ENCODE peak calls at places on chromosome 20, in ten cellular contexts. J is CD8-positive, alpha-beta T cell; R is astrocyte of the spinal cord; H is GM12865; P is cardiac muscle cell; M is Caco-2; O is RWPE2; W is lower lobe of right lung; K is GM23338; S is stomach. C is an unnamed sample.

GRCh38 chr20:31704225-31705119 is 18.2 kb downstream of the BCL2L1 start:
- DNase-seq in K (peak), P (peak), R (peak), M (peak), H (no peak), W (peak), O (peak), S (peak), J (no peak), C (no peak)

GRCh38 chr20:34337982-34338756 is 24.9 kb upstream of the ITCH start:
- DNase-seq in S (no peak), P (no peak), W (no peak), J (no peak), M (no peak), O (no peak), H (peak), R (no peak), K (no peak), C (no peak)

GRCh38 chr20:63628246-63628975 is 1.5 kb upstream of the GMEB2 start:
- DNase-seq in S (peak), J (peak), R (peak), W (peak), M (peak), P (peak), K (peak), O (peak), H (peak), C (peak)

GRCh38 chr20:47160992-47161391 is 195.5 kb downstream of the ZMYND8 start:
- DNase-seq in S (no peak), W (no peak), M (no peak), H (no peak), J (no peak), K (no peak), R (no peak), P (no peak), O (no peak), C (no peak)

GRCh38 chr20:47468290-47469050 is 33.2 kb upstream of the NCOA3 start:
- DNase-seq in W (no peak), O (no peak), P (no peak), K (no peak), M (no peak), J (no peak), H (peak), R (no peak), S (peak), C (peak)

GRCh38 chr20:433300-433975 is 25.3 kb downstream of the RBCK1 start:
- DNase-seq in P (no peak), R (no peak), K (no peak), M (no peak), S (no peak), W (no peak), H (peak), O (peak), J (peak), C (no peak)

GRCh38 chr20:53154540-53154939 is 182.4 kb downstream of the TSHZ2 start:
- DNase-seq in K (no peak), H (peak), O (no peak), M (no peak), S (no peak), P (peak), W (no peak), J (no peak), R (peak), C (no peak)

GRCh38 chr20:33914871-33915270 is 78.8 kb upstream of the RALY start:
- DNase-seq in H (peak), J (peak), W (no peak), M (no peak), R (peak), S (no peak), P (peak), O (no peak), K (no peak), C (no peak)

GRCh38 chr20:3659492-3660261 is 3.5 kb downstream of the GFRA4 start:
- DNase-seq in R (no peak), O (no peak), W (no peak), H (peak), S (no peak), J (no peak), M (no peak), K (no peak), P (no peak), C (no peak)

GRCh38 chr20:58054744-58055373 is 173.6 kb downstream of the ANKRD60 start:
- DNase-seq in J (no peak), R (peak), S (no peak), P (peak), H (no peak), M (peak), O (no peak), K (peak), W (no peak), C (peak)

GRCh38 chr20:35007413-35007812 is 51.7 kb downstream of the MYH7B start:
- DNase-seq in O (peak), S (no peak), R (no peak), K (no peak), P (no peak), M (peak), J (no peak), W (no peak), H (no peak), C (no peak)

GRCh38 chr20:10328897-10329255 is 105.1 kb downstream of the MKKS start:
- DNase-seq in J (no peak), K (no peak), S (no peak), P (no peak), M (no peak), H (no peak), O (no peak), R (no peak), W (no peak), C (peak)

GRCh38 chr20:47070176-47070575 is 175.5 kb downstream of the EYA2 start:
- DNase-seq in H (no peak), K (no peak), S (no peak), M (peak), J (no peak), P (peak), W (no peak), O (no peak), R (peak), C (no peak)

GRCh38 chr20:19975901-19976300 is 41.3 kb upstream of the NAA20 start:
- DNase-seq in H (no peak), S (peak), W (no peak), J (no peak), M (no peak), P (peak), R (peak), K (no peak), O (no peak), C (no peak)

GRCh38 chr20:34549291-34549928 is 9.1 kb upstream of the MAP1LC3A start:
- DNase-seq in R (no peak), W (no peak), J (no peak), H (peak), P (peak), O (no peak), K (peak), M (peak), S (no peak), C (no peak)

GRCh38 chr20:60050193-60050960 is 92.2 kb downstream of the CDH26 start:
- DNase-seq in K (peak), H (no peak), R (no peak), M (peak), P (no peak), J (no peak), S (peak), W (no peak), O (peak), C (no peak)
- TF ChIP-seq CTCF in K (peak), H (no peak), R (no peak), M (peak), P (no peak), J (no peak), S (peak), W (peak), O (peak), C (no peak)

DNA sequence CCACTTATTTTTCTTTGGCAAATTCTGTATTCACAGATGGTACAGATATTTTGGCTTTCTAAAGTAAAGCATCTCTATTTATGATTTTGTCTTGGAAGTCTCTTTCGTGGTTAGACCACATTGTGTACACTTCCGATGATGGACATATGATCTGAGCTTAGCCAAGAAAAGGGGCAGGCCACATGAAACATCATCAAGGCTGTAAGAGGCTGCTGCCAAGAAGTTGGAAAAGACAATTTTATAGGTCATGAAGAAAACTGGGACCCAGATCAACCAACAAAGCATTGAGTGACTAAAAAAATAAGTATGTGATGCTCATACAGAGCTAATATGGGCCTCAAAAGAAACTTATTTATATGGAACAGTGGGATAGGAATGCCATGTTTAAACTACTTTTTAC is 266.4 kb downstream of the HAO1 start:
- DNase-seq in R (peak), H (no peak), O (no peak), S (no peak), K (no peak), P (peak), W (no peak), J (no peak), M (no peak), C (peak)
- H3K4me3 ChIP-seq in R (no peak), H (no peak), O (no peak), S (no peak), K (no peak), P (no peak), W (no peak), J (no peak), M (no peak), C (no peak)

GRCh38 chr20:48571945-48572589 is 255.7 kb downstream of the PREX1 start:
- DNase-seq in K (no peak), H (no peak), W (no peak), S (no peak), R (no peak), O (no peak), M (no peak), J (no peak), P (no peak), C (no peak)
- TF ChIP-seq CTCF in K (no peak), H (no peak), W (no peak), S (no peak), R (no peak), O (no peak), M (no peak), J (no peak), P (no peak), C (no peak)

DNA sequence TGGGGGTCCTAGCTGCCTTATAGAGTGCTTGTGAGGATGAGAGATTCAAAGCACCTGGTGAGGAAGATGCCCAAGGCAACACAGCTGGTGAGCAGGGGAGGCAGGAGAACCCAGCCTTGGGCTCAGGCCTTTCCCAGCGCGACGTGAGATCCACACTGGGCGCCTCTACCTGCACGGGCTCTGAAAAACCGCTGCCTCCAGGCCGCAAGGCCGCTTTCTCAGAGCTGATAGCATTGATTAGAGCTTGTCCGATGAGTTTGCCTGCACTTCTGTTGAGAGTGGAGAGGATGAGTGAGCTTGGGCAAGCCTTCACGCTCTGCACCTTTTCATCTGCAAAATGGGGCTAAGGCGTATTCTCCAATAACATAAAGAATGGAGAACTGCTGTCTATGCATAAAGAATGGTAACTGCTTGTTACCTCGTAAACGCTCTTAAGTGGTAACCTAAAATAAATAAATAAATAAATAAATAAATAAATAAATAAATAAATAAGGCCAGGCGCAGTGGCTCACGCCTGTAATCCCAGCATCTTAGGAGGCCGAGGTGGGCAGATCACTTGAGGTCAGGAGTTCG is 916 bp downstream of the PABPC1L start:
- DNase-seq in H (no peak), J (no peak), K (peak), M (peak), R (no peak), W (no peak), P (no peak), S (no peak), O (no peak), C (no peak)
- H3K4me3 ChIP-seq in H (peak), J (peak), K (peak), M (peak), R (peak), W (peak), P (peak), S (peak), O (peak), C (peak)

DNA sequence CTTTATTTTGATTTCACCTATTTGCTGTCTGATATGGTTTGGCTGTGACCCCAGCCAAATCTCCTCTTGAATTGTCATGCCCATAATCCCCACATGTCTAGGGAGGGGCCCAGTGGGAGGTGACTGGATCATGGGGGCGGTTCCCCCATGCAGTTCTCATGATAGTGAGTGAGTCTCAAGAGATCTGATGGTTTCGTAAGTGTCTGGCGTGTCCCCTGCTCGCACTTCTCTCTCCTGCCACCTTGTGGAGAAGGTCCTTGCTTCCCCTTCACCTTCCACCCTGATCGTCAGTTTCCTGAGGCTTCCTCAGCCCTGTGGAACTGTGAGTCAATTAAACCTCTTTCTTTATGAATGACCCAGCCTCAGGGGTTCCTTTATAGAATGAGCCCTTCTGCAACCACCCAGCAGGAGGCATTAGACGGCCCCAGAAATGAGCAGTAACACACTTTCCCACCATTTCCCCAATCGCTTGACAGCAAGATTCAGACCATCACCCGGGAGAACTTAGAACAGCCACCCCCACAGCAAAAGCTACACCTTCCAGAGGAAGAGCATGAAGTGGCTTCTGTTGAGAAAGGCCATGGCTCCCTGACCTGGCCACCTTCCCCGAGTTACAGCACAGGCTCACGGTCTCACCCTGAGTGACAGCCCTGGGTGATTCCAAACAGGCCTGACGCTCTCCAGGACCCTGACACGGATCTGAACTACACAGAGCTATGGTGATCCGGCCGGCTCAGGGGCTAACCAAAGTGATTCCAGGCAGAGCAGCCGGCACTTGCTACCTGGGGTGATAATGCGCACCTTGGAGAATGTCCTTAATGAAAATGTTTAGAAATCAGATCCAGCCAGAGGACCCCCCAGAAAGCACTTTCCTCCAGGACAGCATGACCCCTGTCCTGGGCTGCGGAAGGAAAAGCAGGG is 131.2 kb upstream of the CDH4 start:
- DNase-seq in W (no peak), R (peak), P (peak), O (peak), K (peak), S (no peak), H (no peak), J (peak), M (peak), C (peak)
- TF ChIP-seq CTCF in W (peak), R (peak), P (peak), O (peak), K (peak), S (peak), H (no peak), J (no peak), M (peak), C (peak)

GRCh38 chr20:59673288-59673997 is 69.1 kb downstream of the PHACTR3 start:
- DNase-seq in H (no peak), S (no peak), P (no peak), W (no peak), K (no peak), O (no peak), J (no peak), M (no peak), R (no peak), C (no peak)
- H3K4me3 ChIP-seq in H (no peak), S (no peak), P (no peak), W (no peak), K (no peak), O (no peak), J (no peak), M (no peak), R (no peak), C (no peak)